ENCODE peak calls at places on chromosomes 3 and 15, in eight cellular contexts. E is nephron progenitor cell; K is activated CD4-positive, alpha-beta memory T cell treated with anti-CD3 and anti-CD28 coated beads, Interleukin-2, amount 10 ng/mL, durations not matched to agents 7 days and 5 days; L is stimulated activated CD4-positive, alpha-beta T cell treated with anti-CD3 and anti-CD28 coated beads, Interleukin-12 subunit alpha, Interleukin-12 subunit beta, amount 100 ng/mL, for 48 hours; N is KG1; J is ureter; S is activated T-cell treated with anti-CD3 and anti-CD28 coated beads, Interleukin-2, amount 50 U/mL, for 1 hour; O is T1000. Y is an unnamed sample.
A peak's percentile ranks its signal among the peaks of the same experiment; 100 is the strongest.

GRCh38 chr15:98938105-98938417 is 69.5 kb downstream of the PGPEP1L start:
- DNase-seq in K (no peak), O (no peak), J (no peak), N (no peak), L (no peak), S (no peak), E (no peak), Y (no peak)

GRCh38 chr3:13141991-13142412 is 68.8 kb upstream of the IQSEC1 start:
- DNase-seq in L (no peak), K (peak; percentile 45), S (no peak), O (peak; percentile 22), J (no peak), E (peak; percentile 90), N (no peak), Y (no peak)

GRCh38 chr3:125694761-125695294 is 99.5 kb upstream of the OSBPL11 start:
- DNase-seq in S (no peak), O (no peak), E (no peak), N (no peak), J (no peak), K (no peak), L (no peak), Y (no peak)

GRCh38 chr3:50124363-50125226 is 30.5 kb upstream of the SEMA3F start:
- DNase-seq in O (no peak), L (no peak), N (no peak), J (no peak), S (no peak), E (no peak), K (no peak), Y (no peak)

GRCh38 chr3:27568393-27568792 is 84.2 kb upstream of the SLC4A7 start:
- DNase-seq in S (no peak), E (no peak), J (peak; percentile 57), N (no peak), O (peak; percentile 69), L (no peak), K (no peak), Y (no peak)

GRCh38 chr3:3603351-3603750 is 195.9 kb upstream of the LRRN1 start:
- DNase-seq in K (no peak), N (no peak), O (peak; percentile 8), E (no peak), L (no peak), J (no peak), S (no peak), Y (no peak)

GRCh38 chr3:151327571-151328198 is 1.7 kb downstream of the P2RY13 start:
- DNase-seq in S (no peak), E (no peak), O (no peak), J (no peak), N (no peak), K (no peak), L (no peak), Y (no peak)

GRCh38 chr3:54134713-54135112 is 12.4 kb downstream of the CACNA2D3 start:
- DNase-seq in E (no peak), O (no peak), L (no peak), J (no peak), K (no peak), N (no peak), S (no peak), Y (no peak)

GRCh38 chr15:25933456-25934158 is 70.5 kb upstream of the ATP10A start:
- DNase-seq in E (peak; percentile 62), J (peak; percentile 71), L (peak; percentile 47), K (peak; percentile 75), O (no peak), S (peak; percentile 71), N (no peak), Y (peak; percentile 24)